ENCODE peak calls at places on chromosomes 2 and 18, in five cellular contexts. V is fibroblast of lung, N is sigmoid colon, Y is HCT116, D is MM.1S. W is an unnamed sample.

GRCh38 chr2:11705711-11706110 is 35.7 kb upstream of the NTSR2 start:
- DNase-seq in Y (no peak), D (no peak), N (no peak), V (no peak), W (no peak)

GRCh38 chr2:48227617-48228344 is 302.2 kb upstream of the STON1 start:
- DNase-seq in D (no peak), Y (no peak), V (no peak), N (no peak), W (no peak)

GRCh38 chr18:79543861-79544385 is 135.7 kb upstream of the CTDP1 start:
- DNase-seq in N (no peak), D (no peak), Y (no peak), V (no peak), W (no peak)

GRCh38 chr2:28398101-28398834 is 5.6 kb downstream of the FOSL2 start:
- DNase-seq in V (peak; percentile 69), Y (no peak), N (peak; percentile 86), D (no peak), W (no peak)

GRCh38 chr2:8380573-8380972 is 301.3 kb upstream of the ID2 start:
- DNase-seq in Y (no peak), N (no peak), D (no peak), V (no peak), W (no peak)

GRCh38 chr2:53787255-53787910 is 539 bp downstream of the ERLEC1 start:
- DNase-seq in D (peak; percentile 35), V (peak; percentile 55), Y (no peak), N (no peak), W (peak; percentile 14)

GRCh38 chr18:55086931-55087330 is 127.7 kb upstream of the CCDC68 start:
- DNase-seq in D (no peak), Y (no peak), V (no peak), N (no peak), W (no peak)

GRCh38 chr2:220029013-220029412 is 401.6 kb downstream of the SLC4A3 start:
- DNase-seq in Y (no peak), D (no peak), N (no peak), V (no peak), W (no peak)

GRCh38 chr2:20128506-20129319 is 77.3 kb upstream of the LAPTM4A start:
- DNase-seq in V (no peak), N (no peak), Y (no peak), D (no peak), W (no peak)

GRCh38 chr2:241482556-241482955 is 25.8 kb downstream of the STK25 start:
- DNase-seq in N (no peak), D (no peak), V (no peak), Y (no peak), W (no peak)

GRCh38 chr2:18396328-18396727 is 164.1 kb downstream of the RDH14 start:
- DNase-seq in Y (no peak), V (peak; percentile 64), D (no peak), N (no peak), W (no peak)

GRCh38 chr2:62216616-62217015 is 20.7 kb downstream of the B3GNT2 start:
- DNase-seq in D (no peak), Y (no peak), N (no peak), V (peak; percentile 84), W (peak; percentile 45)

GRCh38 chr2:63698825-63699548 is 110.2 kb downstream of the MDH1 start:
- DNase-seq in D (peak; percentile 65), Y (peak; percentile 76), N (peak; percentile 84), V (peak; percentile 89), W (peak; percentile 77)

GRCh38 chr2:86453838-86454237 is 12.7 kb downstream of the KDM3A start:
- DNase-seq in D (no peak), V (peak; percentile 65), N (no peak), Y (no peak), W (peak; percentile 50)

GRCh38 chr18:30623401-30624065 is 419.0 kb downstream of the DSC3 start:
- DNase-seq in N (no peak), D (no peak), Y (no peak), V (peak; percentile 49), W (no peak)

GRCh38 chr18:49061906-49062831 is 111.4 kb upstream of the SMAD7 start:
- DNase-seq in Y (no peak), N (no peak), D (no peak), V (no peak), W (no peak)

DNA sequence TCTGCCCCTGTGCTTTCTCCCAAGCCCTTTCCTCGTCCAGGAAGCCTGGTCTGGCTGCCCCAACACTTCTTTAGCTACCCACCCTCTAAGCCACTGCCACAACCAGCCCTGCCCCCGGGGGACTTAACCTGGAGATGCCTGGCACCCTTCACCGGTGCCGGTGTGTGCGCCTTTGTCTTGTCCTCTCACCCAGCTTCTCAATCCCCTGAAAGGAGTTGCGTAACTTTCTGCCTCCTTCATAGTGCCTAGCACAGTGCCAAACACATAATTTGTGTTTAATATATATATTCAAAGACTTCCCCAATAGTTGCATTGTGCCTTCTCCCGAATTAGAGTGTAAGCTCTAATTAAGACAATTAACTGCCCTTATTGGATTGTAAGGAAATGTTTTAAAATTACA is 70.6 kb downstream of the ALK start:
- DNase-seq in Y (no peak), D (no peak), V (no peak), N (no peak), W (no peak)
- TF ChIP-seq CTCF in Y (no peak), D (no peak), V (no peak), N (no peak), W (no peak)

GRCh38 chr2:43420310-43420903 is 175.4 kb downstream of the THADA start:
- DNase-seq in V (no peak), D (no peak), Y (no peak), N (no peak), W (no peak)

GRCh38 chr2:43419886-43420285 is 176.0 kb downstream of the THADA start:
- DNase-seq in D (no peak), V (peak; percentile 29), N (no peak), Y (no peak), W (no peak)

GRCh38 chr2:43417296-43417695 is 178.5 kb downstream of the THADA start:
- DNase-seq in N (no peak), V (no peak), Y (no peak), D (no peak), W (no peak)

GRCh38 chr2:43421194-43421593 is 174.6 kb downstream of the THADA start:
- DNase-seq in D (peak; percentile 62), N (no peak), Y (no peak), V (no peak), W (no peak)

GRCh38 chr2:43418673-43419072 is 177.2 kb downstream of the THADA start:
- DNase-seq in V (no peak), D (no peak), N (no peak), Y (no peak), W (no peak)
- H3K27ac ChIP-seq in V (no peak overlapping the region), D (no peak overlapping the region), N (no peak overlapping the region), Y (no peak overlapping the region), W (no peak overlapping the region)

GRCh38 chr2:232147440-232148077 is 186.0 kb downstream of the DIS3L2 start:
- DNase-seq in V (no peak), N (no peak), D (no peak), Y (no peak), W (no peak)
- TF ChIP-seq CTCF in V (no peak), N (no peak), D (no peak), Y (no peak), W (no peak)

GRCh38 chr18:59547691-59548182 is 149.5 kb downstream of the CCBE1 start:
- DNase-seq in Y (no peak), V (peak; percentile 92), N (no peak), D (peak; percentile 75), W (no peak)
- H3K27ac ChIP-seq in Y (no peak overlapping the region), V (peak overlapping the region; percentile 31), N (peak overlapping the region; percentile 41), D (no peak overlapping the region), W (no peak overlapping the region)